ENCODE peak calls at places on chromosomes 4 and X, in nine cellular contexts. I is pancreas, E is PC-3, U is AG10803, D is cardiac muscle cell, H is choroid plexus epithelial cell, K is BJ, J is AG04450, S is adrenal gland. V is an unnamed sample.

GRCh38 chr4:8245879-8246833 is 23.4 kb upstream of the HTRA3 start:
- DNase-seq in I (no peak), E (no peak), U (no peak), D (no peak), H (no peak), K (no peak), J (no peak), S (no peak), V (no peak)

GRCh38 chr4:128782875-128783614 is 26.5 kb upstream of the JADE1 start:
- DNase-seq in I (no peak), E (peak; percentile 3), U (peak; percentile 37), D (peak; percentile 70), H (peak; percentile 81), K (no peak), J (no peak), S (no peak), V (no peak)

GRCh38 chrX:71859637-71860036 is 51.0 kb upstream of the NHSL2 start:
- DNase-seq in I (no peak), E (peak; percentile 67), U (peak; percentile 36), D (peak; percentile 54), H (peak; percentile 49), K (no peak), J (no peak), S (peak; percentile 51), V (no peak)

GRCh38 chr4:182560358-182560757 is 317.2 kb downstream of the TENM3 start:
- DNase-seq in I (no peak), E (no peak), U (peak; percentile 37), D (no peak), H (peak; percentile 64), K (no peak), J (no peak), S (no peak), V (no peak)

GRCh38 chr4:153119626-153120025 is 84.6 kb upstream of the TRIM2 start:
- DNase-seq in I (no peak), E (no peak), U (no peak), D (no peak), H (no peak), K (no peak), J (no peak), S (no peak), V (no peak)

GRCh38 chr4:159129822-159130550 is 27.1 kb downstream of the RAPGEF2 start:
- DNase-seq in I (no peak), E (no peak), U (no peak), D (no peak), H (no peak), K (no peak), J (no peak), S (no peak), V (no peak)

GRCh38 chr4:169070071-169070894 is 60.2 kb upstream of the CBR4 start:
- DNase-seq in I (no peak), E (peak; percentile 97), U (peak; percentile 90), D (peak; percentile 97), H (peak; percentile 91), K (peak; percentile 77), J (no peak), S (no peak), V (peak; percentile 37)

GRCh38 chr4:145935253-145936141 is 3.1 kb downstream of the ZNF827 start:
- DNase-seq in I (no peak), E (no peak), U (no peak), D (peak; percentile 54), H (no peak), K (no peak), J (no peak), S (peak; percentile 66), V (no peak)

GRCh38 chr4:108264693-108265092 is 96.0 kb upstream of the LEF1 start:
- DNase-seq in I (no peak), E (peak; percentile 33), U (no peak), D (no peak), H (no peak), K (no peak), J (no peak), S (no peak), V (no peak)

GRCh38 chr4:60189286-60189685 is 1010.8 kb upstream of the ADGRL3 start:
- DNase-seq in I (no peak), E (no peak), U (no peak), D (no peak), H (no peak), K (no peak), J (no peak), S (no peak), V (no peak)

GRCh38 chr4:140595065-140595464 is 26.3 kb upstream of the UCP1 start:
- DNase-seq in I (no peak), E (peak; percentile 61), U (peak; percentile 5), D (peak; percentile 30), H (peak; percentile 54), K (no peak), J (no peak), S (no peak), V (no peak)

GRCh38 chrX:101659601-101660063 is at the start of gene ARMCX2:
- DNase-seq in I (peak; percentile 59), E (no peak), U (peak; percentile 67), D (peak; percentile 72), H (peak; percentile 75), K (no peak), J (peak; percentile 36), S (peak; percentile 71), V (no peak)

GRCh38 chr4:92303621-92304027 is at the start of gene GRID2:
- DNase-seq in I (peak; percentile 70), E (peak; percentile 44), U (no peak), D (peak; percentile 32), H (peak; percentile 16), K (no peak), J (no peak), S (no peak), V (no peak)

GRCh38 chr4:8231551-8232049 is 32.5 kb downstream of the SH3TC1 start:
- DNase-seq in I (no peak), E (no peak), U (no peak), D (no peak), H (no peak), K (no peak), J (no peak), S (no peak), V (no peak)

GRCh38 chr4:91958651-91959050 is 345.1 kb upstream of the GRID2 start:
- DNase-seq in I (no peak), E (no peak), U (no peak), D (peak; percentile 40), H (peak; percentile 8), K (no peak), J (no peak), S (no peak), V (no peak)

DNA sequence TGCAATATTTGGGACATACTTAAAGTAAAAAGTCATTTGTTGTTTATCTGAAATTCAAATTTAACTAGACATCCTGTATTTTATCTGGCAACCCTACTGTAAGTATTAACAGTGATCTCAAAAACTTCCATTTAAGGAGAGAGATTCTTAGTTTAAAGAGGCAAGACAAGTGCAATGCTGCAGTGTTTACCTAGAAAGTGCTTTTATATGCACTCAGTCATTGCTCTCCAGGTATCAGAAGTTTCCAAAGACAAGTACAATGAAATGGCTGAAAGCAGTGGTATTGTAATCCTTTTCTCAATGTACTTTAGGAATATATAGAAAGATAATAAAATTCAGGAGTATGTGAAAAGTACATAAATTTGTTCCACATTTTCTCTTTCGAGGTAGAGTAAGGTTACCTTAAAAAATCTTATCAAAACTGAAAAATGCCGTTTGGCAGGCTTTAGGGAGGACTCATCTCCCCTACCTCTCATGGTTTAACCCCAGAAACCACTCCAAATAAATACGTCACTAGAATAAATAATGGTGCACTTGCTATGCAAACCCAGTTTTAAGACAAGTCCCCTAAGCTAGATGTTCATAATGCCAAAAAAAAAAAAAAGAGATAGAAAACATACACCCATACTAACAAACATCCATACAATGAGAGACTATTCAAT is 45.7 kb downstream of the ELF2 start:
- DNase-seq in I (no peak), E (peak; percentile 26), U (no peak), D (no peak), H (no peak), K (no peak), J (no peak), S (no peak), V (no peak)
- TF ChIP-seq CTCF in I (no peak), E (no peak), U (no peak), D (no peak), H (no peak), K (no peak), J (no peak), S (no peak), V (no peak)

DNA sequence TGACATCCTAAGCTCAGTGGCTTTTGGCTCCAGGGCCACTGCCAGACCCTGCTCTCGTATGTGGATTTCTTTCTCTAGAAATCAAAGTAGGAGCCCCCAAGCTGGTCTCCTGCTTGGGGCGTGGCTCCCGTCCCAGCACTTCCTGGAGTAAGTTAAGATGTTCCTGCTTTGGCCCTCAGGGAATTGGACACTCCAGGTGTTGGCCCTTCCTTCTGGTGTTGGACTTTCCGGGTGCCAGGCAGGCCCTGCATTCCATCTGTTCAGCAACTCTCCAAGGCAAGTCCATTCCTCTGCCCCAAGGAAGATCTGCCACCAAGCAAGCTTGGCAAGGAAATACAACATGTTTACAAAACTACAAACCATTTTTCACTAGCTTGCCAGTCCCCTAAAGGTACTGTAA is 22.1 kb upstream of the GPC4 start:
- DNase-seq in I (no peak), E (no peak), U (no peak), D (no peak), H (no peak), K (no peak), J (no peak), S (no peak), V (no peak)
- H3K4me3 ChIP-seq in I (no peak overlapping the region), E (no peak overlapping the region), U (no peak overlapping the region), D (no peak overlapping the region), H (no peak overlapping the region), K (no peak overlapping the region), J (no peak overlapping the region), S (no peak overlapping the region), V (no peak overlapping the region)

DNA sequence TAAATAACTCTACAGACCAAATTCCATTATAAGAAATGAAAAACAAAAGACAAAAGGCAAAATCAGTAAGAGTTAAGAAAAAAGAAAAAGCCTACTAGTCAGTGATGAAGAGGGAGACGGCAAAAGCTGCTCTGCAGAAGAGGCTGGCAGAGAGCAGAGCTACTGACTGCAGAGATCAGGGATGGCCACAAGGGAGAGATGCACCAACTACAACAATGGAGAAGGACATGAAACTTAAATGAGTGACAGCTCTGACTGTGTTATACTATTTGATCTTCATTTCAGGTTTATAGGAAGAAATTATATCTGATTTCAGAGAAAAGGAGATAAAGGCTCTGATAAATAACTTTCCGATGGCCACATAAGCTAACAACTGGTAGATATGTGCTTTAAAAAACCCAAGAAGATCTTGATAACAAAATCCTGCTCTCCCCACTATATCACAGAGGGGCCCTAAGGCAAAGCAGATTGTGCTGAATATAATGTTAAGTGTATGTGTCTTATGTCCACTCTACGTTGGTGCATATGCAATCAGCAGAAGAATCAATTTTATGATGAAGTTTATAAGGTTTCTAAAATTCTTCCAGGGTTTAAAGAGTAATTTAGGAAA is 58.4 kb upstream of the COX18 start:
- DNase-seq in I (no peak), E (peak; percentile 28), U (peak; percentile 11), D (peak; percentile 32), H (peak; percentile 62), K (no peak), J (no peak), S (no peak), V (no peak)
- TF ChIP-seq CTCF in I (no peak), E (peak; percentile 59), U (peak; percentile 37), D (peak; percentile 17), H (peak; percentile 64), K (peak; percentile 47), J (peak; percentile 35), S (peak; percentile 26), V (no peak)

DNA sequence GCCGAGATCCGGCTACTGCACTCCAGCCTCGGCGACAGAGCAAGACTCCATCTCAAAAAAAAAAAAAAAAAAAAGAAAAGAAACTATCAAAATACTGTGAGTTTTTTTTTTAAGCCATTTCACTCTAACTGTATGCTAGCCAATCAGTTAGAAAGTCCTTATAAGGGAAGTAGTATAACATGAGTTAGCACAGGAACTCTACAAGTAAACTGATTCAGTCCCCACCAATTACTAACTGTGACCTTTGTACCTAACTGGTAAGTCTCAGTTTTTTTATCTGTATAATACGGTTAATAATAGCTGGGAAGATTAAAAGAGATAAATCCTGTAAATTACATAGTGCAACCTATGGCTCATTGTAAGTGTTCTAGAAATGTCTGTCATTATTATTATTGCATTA is 35.1 kb upstream of the BRS3 start:
- DNase-seq in I (no peak), E (no peak), U (no peak), D (no peak), H (no peak), K (no peak), J (no peak), S (no peak), V (no peak)
- H3K4me3 ChIP-seq in I (no peak overlapping the region), E (no peak overlapping the region), U (no peak overlapping the region), D (no peak overlapping the region), H (no peak overlapping the region), K (no peak overlapping the region), J (no peak overlapping the region), S (no peak overlapping the region), V (no peak overlapping the region)

V was measured in HFF-Myc.